ENCODE peak calls at places on chromosome 19, in eight cellular contexts. One of them, this sample, is unnamed. For H3K9me3, the result is how much of the 10 kb centered on the place peaks cover.

GRCh38 chr19:33374406-33374703 is 846 bp downstream of the CEBPG start:
- DNase-seq in naive thymus-derived CD4-positive, alpha-beta T cell: peak
- DNase-seq in OCI-LY7: peak
- DNase-seq in Peyer's patch: no peak
- DNase-seq in K562: no peak
- DNase-seq in A549: no peak
- DNase-seq in psoas muscle: peak
- DNase-seq in heart right ventricle: no peak
- DNase-seq in this sample: no peak

GRCh38 chr19:58558066-58558622 is at the start of gene UBE2M:
- DNase-seq in OCI-LY7: peak
- DNase-seq in heart right ventricle: peak
- DNase-seq in A549: peak
- DNase-seq in naive thymus-derived CD4-positive, alpha-beta T cell: peak
- DNase-seq in psoas muscle: peak
- DNase-seq in K562: peak
- DNase-seq in Peyer's patch: peak
- DNase-seq in this sample: peak

GRCh38 chr19:40947573-40947972 is 43.5 kb upstream of the CYP2B6 start:
- DNase-seq in OCI-LY7: no peak
- DNase-seq in Peyer's patch: no peak
- DNase-seq in psoas muscle: no peak
- DNase-seq in heart right ventricle: no peak
- DNase-seq in A549: no peak
- DNase-seq in naive thymus-derived CD4-positive, alpha-beta T cell: no peak
- DNase-seq in K562: no peak
- DNase-seq in this sample: no peak

GRCh38 chr19:21398851-21399250 is 1.9 kb downstream of the ZNF493 start:
- DNase-seq in heart right ventricle: no peak
- DNase-seq in naive thymus-derived CD4-positive, alpha-beta T cell: no peak
- DNase-seq in OCI-LY7: no peak
- DNase-seq in psoas muscle: no peak
- DNase-seq in K562: no peak
- DNase-seq in A549: no peak
- DNase-seq in Peyer's patch: no peak
- DNase-seq in this sample: no peak

GRCh38 chr19:6774821-6775707 is 2.6 kb downstream of the VAV1 start:
- DNase-seq in naive thymus-derived CD4-positive, alpha-beta T cell: no peak
- DNase-seq in psoas muscle: no peak
- DNase-seq in K562: no peak
- DNase-seq in OCI-LY7: peak
- DNase-seq in heart right ventricle: no peak
- DNase-seq in A549: no peak
- DNase-seq in Peyer's patch: no peak
- DNase-seq in this sample: no peak

GRCh38 chr19:38658462-38659306 is 11.2 kb downstream of the ACTN4 start:
- DNase-seq in psoas muscle: no peak
- DNase-seq in naive thymus-derived CD4-positive, alpha-beta T cell: no peak
- DNase-seq in Peyer's patch: no peak
- DNase-seq in OCI-LY7: no peak
- DNase-seq in A549: peak
- DNase-seq in heart right ventricle: no peak
- DNase-seq in K562: no peak
- DNase-seq in this sample: peak

GRCh38 chr19:18153555-18154134 is 682 bp downstream of the PIK3R2 start:
- DNase-seq in psoas muscle: peak
- DNase-seq in K562: peak
- DNase-seq in Peyer's patch: peak
- DNase-seq in OCI-LY7: peak
- DNase-seq in heart right ventricle: no peak
- DNase-seq in A549: no peak
- DNase-seq in naive thymus-derived CD4-positive, alpha-beta T cell: peak
- DNase-seq in this sample: no peak

GRCh38 chr19:1455002-1455335 is 5.0 kb downstream of the APC2 start:
- DNase-seq in K562: no peak
- DNase-seq in A549: no peak
- DNase-seq in psoas muscle: no peak
- DNase-seq in naive thymus-derived CD4-positive, alpha-beta T cell: no peak
- DNase-seq in OCI-LY7: no peak
- DNase-seq in Peyer's patch: peak
- DNase-seq in heart right ventricle: no peak
- DNase-seq in this sample: no peak

GRCh38 chr19:18304496-18305312 is 18.2 kb downstream of the LSM4 start:
- DNase-seq in A549: peak
- DNase-seq in Peyer's patch: peak
- DNase-seq in K562: peak
- DNase-seq in naive thymus-derived CD4-positive, alpha-beta T cell: peak
- DNase-seq in OCI-LY7: peak
- DNase-seq in psoas muscle: peak
- DNase-seq in heart right ventricle: peak
- DNase-seq in this sample: peak

GRCh38 chr19:43534811-43535761 is 2.1 kb downstream of the ZNF575 start:
- DNase-seq in Peyer's patch: peak
- DNase-seq in heart right ventricle: peak
- DNase-seq in naive thymus-derived CD4-positive, alpha-beta T cell: no peak
- DNase-seq in K562: no peak
- DNase-seq in psoas muscle: peak
- DNase-seq in A549: peak
- DNase-seq in OCI-LY7: peak
- DNase-seq in this sample: peak

GRCh38 chr19:39937094-39937493 is 2.7 kb upstream of the FCGBP start:
- DNase-seq in Peyer's patch: no peak
- DNase-seq in heart right ventricle: no peak
- DNase-seq in psoas muscle: no peak
- DNase-seq in OCI-LY7: no peak
- DNase-seq in A549: no peak
- DNase-seq in naive thymus-derived CD4-positive, alpha-beta T cell: peak
- DNase-seq in K562: no peak
- DNase-seq in this sample: no peak

GRCh38 chr19:34967551-34967950 is 3.5 kb upstream of the ZNF792 start:
- DNase-seq in naive thymus-derived CD4-positive, alpha-beta T cell: no peak
- DNase-seq in heart right ventricle: no peak
- DNase-seq in psoas muscle: no peak
- DNase-seq in K562: no peak
- DNase-seq in OCI-LY7: no peak
- DNase-seq in A549: no peak
- DNase-seq in Peyer's patch: no peak
- DNase-seq in this sample: no peak

GRCh38 chr19:6971366-6971765 is 49.9 kb downstream of the MBD3L2B start:
- DNase-seq in psoas muscle: no peak
- DNase-seq in Peyer's patch: no peak
- DNase-seq in A549: no peak
- DNase-seq in OCI-LY7: no peak
- DNase-seq in K562: no peak
- DNase-seq in naive thymus-derived CD4-positive, alpha-beta T cell: no peak
- DNase-seq in heart right ventricle: no peak
- DNase-seq in this sample: no peak

GRCh38 chr19:18440421-18440877 is 2.5 kb upstream of the ISYNA1 start:
- DNase-seq in OCI-LY7: peak
- DNase-seq in Peyer's patch: no peak
- DNase-seq in K562: no peak
- DNase-seq in heart right ventricle: no peak
- DNase-seq in A549: peak
- DNase-seq in naive thymus-derived CD4-positive, alpha-beta T cell: no peak
- DNase-seq in psoas muscle: no peak
- DNase-seq in this sample: no peak

GRCh38 chr19:56309511-56310185 is 5.0 kb downstream of the ZSCAN5A start:
- DNase-seq in K562: peak
- DNase-seq in A549: peak
- DNase-seq in OCI-LY7: peak
- DNase-seq in heart right ventricle: peak
- DNase-seq in naive thymus-derived CD4-positive, alpha-beta T cell: peak
- DNase-seq in Peyer's patch: peak
- DNase-seq in psoas muscle: peak
- DNase-seq in this sample: peak

GRCh38 chr19:9848060-9848459 is 12.9 kb downstream of the PIN1 start:
- DNase-seq in heart right ventricle: no peak
- DNase-seq in Peyer's patch: no peak
- DNase-seq in A549: no peak
- DNase-seq in K562: no peak
- DNase-seq in naive thymus-derived CD4-positive, alpha-beta T cell: peak
- DNase-seq in OCI-LY7: peak
- DNase-seq in psoas muscle: no peak
- DNase-seq in this sample: no peak

GRCh38 chr19:6278740-6279619 is 795 bp downstream of the MLLT1 start:
- DNase-seq in naive thymus-derived CD4-positive, alpha-beta T cell: no peak
- DNase-seq in OCI-LY7: peak
- DNase-seq in psoas muscle: peak
- DNase-seq in K562: peak
- DNase-seq in Peyer's patch: no peak
- DNase-seq in A549: no peak
- DNase-seq in heart right ventricle: no peak
- DNase-seq in this sample: no peak

GRCh38 chr19:6161271-6161850 is 25.9 kb downstream of the ACSBG2 start:
- DNase-seq in OCI-LY7: peak
- DNase-seq in Peyer's patch: no peak
- DNase-seq in naive thymus-derived CD4-positive, alpha-beta T cell: peak
- DNase-seq in heart right ventricle: peak
- DNase-seq in K562: peak
- DNase-seq in A549: peak
- DNase-seq in psoas muscle: no peak
- DNase-seq in this sample: peak

GRCh38 chr19:29680447-29680846 is 15.2 kb downstream of the PLEKHF1 start:
- DNase-seq in Peyer's patch: peak
- DNase-seq in OCI-LY7: peak
- DNase-seq in naive thymus-derived CD4-positive, alpha-beta T cell: peak
- DNase-seq in K562: no peak
- DNase-seq in A549: no peak
- DNase-seq in psoas muscle: peak
- DNase-seq in heart right ventricle: peak
- DNase-seq in this sample: no peak

GRCh38 chr19:47444388-47444821 is 25.1 kb upstream of the MEIS3 start:
- DNase-seq in A549: no peak
- DNase-seq in naive thymus-derived CD4-positive, alpha-beta T cell: peak
- DNase-seq in Peyer's patch: no peak
- DNase-seq in OCI-LY7: no peak
- DNase-seq in K562: peak
- DNase-seq in psoas muscle: no peak
- DNase-seq in heart right ventricle: no peak
- DNase-seq in this sample: no peak

GRCh38 chr19:52949422-52949821 is 13.3 kb downstream of the ZNF816 start:
- DNase-seq in Peyer's patch: no peak
- DNase-seq in OCI-LY7: no peak
- DNase-seq in A549: no peak
- DNase-seq in naive thymus-derived CD4-positive, alpha-beta T cell: no peak
- DNase-seq in K562: no peak
- DNase-seq in heart right ventricle: no peak
- DNase-seq in psoas muscle: no peak
- DNase-seq in this sample: no peak
- H3K9me3 ChIP-seq in Peyer's patch: under half
- H3K9me3 ChIP-seq in OCI-LY7: under half
- H3K9me3 ChIP-seq in A549: half or more
- H3K9me3 ChIP-seq in naive thymus-derived CD4-positive, alpha-beta T cell: under half
- H3K9me3 ChIP-seq in K562: under half
- H3K9me3 ChIP-seq in heart right ventricle: half or more
- H3K9me3 ChIP-seq in psoas muscle: half or more
- H3K9me3 ChIP-seq in this sample: under half

DNA sequence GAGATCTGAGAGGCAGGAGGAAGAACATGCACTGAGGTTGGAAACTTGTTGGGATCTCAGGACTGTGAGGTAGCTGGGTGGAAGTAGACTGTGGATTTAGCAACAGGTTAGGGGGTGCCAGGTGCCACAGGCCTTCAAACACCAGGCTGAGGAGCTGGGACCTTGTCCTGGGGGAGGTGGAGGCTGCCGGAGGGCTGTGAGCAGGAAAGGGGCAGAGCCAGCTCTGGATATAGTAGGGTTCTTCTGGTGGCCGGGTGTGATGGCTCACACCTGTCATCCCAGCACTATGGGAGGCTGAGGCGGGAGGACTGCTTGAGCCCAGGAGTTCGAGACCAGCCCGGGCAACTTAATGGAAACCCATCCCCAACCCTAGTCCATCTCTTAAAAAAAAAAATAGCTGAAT is 3.1 kb downstream of the FUZ start:
- DNase-seq in Peyer's patch: no peak
- DNase-seq in psoas muscle: no peak
- DNase-seq in heart right ventricle: no peak
- DNase-seq in OCI-LY7: no peak
- DNase-seq in A549: no peak
- DNase-seq in K562: no peak
- DNase-seq in naive thymus-derived CD4-positive, alpha-beta T cell: no peak
- DNase-seq in this sample: no peak
- H3K4me3 ChIP-seq in Peyer's patch: peak
- H3K4me3 ChIP-seq in psoas muscle: peak
- H3K4me3 ChIP-seq in heart right ventricle: peak
- H3K4me3 ChIP-seq in OCI-LY7: no peak
- H3K4me3 ChIP-seq in A549: no peak
- H3K4me3 ChIP-seq in K562: no peak
- H3K4me3 ChIP-seq in naive thymus-derived CD4-positive, alpha-beta T cell: peak
- H3K4me3 ChIP-seq in this sample: no peak

GRCh38 chr19:16022681-16023557 is 53.4 kb upstream of the TPM4 start:
- DNase-seq in OCI-LY7: no peak
- DNase-seq in naive thymus-derived CD4-positive, alpha-beta T cell: no peak
- DNase-seq in psoas muscle: no peak
- DNase-seq in Peyer's patch: no peak
- DNase-seq in A549: no peak
- DNase-seq in heart right ventricle: no peak
- DNase-seq in K562: no peak
- DNase-seq in this sample: no peak
- H3K9me3 ChIP-seq in OCI-LY7: under half
- H3K9me3 ChIP-seq in naive thymus-derived CD4-positive, alpha-beta T cell: under half
- H3K9me3 ChIP-seq in psoas muscle: under half
- H3K9me3 ChIP-seq in Peyer's patch: under half
- H3K9me3 ChIP-seq in A549: under half
- H3K9me3 ChIP-seq in heart right ventricle: under half
- H3K9me3 ChIP-seq in K562: under half
- H3K9me3 ChIP-seq in this sample: under half

DNA sequence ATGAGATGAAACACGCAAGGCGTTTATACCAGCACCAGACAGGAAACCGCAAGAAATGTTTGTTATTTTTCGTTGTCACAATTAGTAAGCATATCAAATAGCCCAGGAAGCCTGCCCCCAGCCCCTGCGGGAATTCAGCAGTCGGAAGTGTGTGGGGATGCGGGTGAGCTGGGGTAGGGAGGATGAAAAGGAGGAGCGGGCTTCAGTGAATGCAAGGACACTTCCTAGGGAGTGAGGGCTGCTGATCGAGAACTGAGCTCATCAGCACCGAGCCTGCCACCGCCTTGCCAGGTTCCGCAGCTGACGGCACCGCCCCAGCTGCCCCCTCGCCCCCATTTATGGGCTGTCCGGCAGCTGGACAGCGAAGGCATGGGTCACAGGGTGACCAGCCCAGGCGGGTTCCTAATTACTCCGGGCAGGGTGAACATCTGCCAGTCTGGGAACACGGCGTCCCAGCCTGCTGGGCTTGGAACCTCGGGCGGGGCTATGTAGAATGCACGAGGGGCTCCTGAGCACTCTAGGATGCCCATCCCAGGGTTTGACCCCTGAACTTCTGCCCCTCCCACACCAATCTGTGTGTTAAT is 1.6 kb upstream of the BEST2 start:
- DNase-seq in naive thymus-derived CD4-positive, alpha-beta T cell: no peak
- DNase-seq in OCI-LY7: no peak
- DNase-seq in K562: no peak
- DNase-seq in heart right ventricle: no peak
- DNase-seq in Peyer's patch: no peak
- DNase-seq in psoas muscle: no peak
- DNase-seq in A549: no peak
- DNase-seq in this sample: no peak
- H3K4me3 ChIP-seq in naive thymus-derived CD4-positive, alpha-beta T cell: no peak
- H3K4me3 ChIP-seq in OCI-LY7: no peak
- H3K4me3 ChIP-seq in K562: no peak
- H3K4me3 ChIP-seq in heart right ventricle: no peak
- H3K4me3 ChIP-seq in Peyer's patch: no peak
- H3K4me3 ChIP-seq in psoas muscle: no peak
- H3K4me3 ChIP-seq in A549: no peak
- H3K4me3 ChIP-seq in this sample: no peak

This sample was measured in lung.